ENCODE peak calls at places on chromosomes 12 and 14, in ten cellular contexts. K is activated naive CD4-positive, alpha-beta T cell; B is stimulated activated CD4-positive, alpha-beta T cell treated with anti-CD3 and anti-CD28 coated beads, Interleukin-4, amount 100 ng/mL, for 1 hour; D is HS-27A; X is Right ventricle myocardium superior; Q is GM12864; Y is psoas muscle; A is esophagus squamous epithelium; S is PC-3; W is CD4-positive, alpha-beta T cell. R is an unnamed sample.

GRCh38 chr14:100609331-100609870 is 22.2 kb upstream of the BEGAIN start:
- DNase-seq in K (no peak), B (no peak), D (no peak), X (peak), Q (no peak), Y (no peak), A (no peak), S (no peak), W (no peak), R (no peak)

GRCh38 chr14:76810953-76811400 is 1.7 kb downstream of the ANGEL1 start:
- DNase-seq in K (no peak), B (no peak), D (no peak), X (no peak), Q (peak), Y (no peak), A (no peak), S (peak), W (no peak), R (no peak)

GRCh38 chr12:94994312-94994711 is 9.2 kb downstream of the NDUFA12 start:
- DNase-seq in K (no peak), B (no peak), D (peak), X (no peak), Q (no peak), Y (no peak), A (no peak), S (peak), W (no peak), R (no peak)

GRCh38 chr14:37447883-37448391 is 147.1 kb downstream of the FOXA1 start:
- DNase-seq in K (no peak), B (no peak), D (no peak), X (no peak), Q (no peak), Y (no peak), A (no peak), S (no peak), W (no peak), R (no peak)

GRCh38 chr12:26264215-26264838 is 69.0 kb downstream of the SSPN start:
- DNase-seq in K (no peak), B (no peak), D (no peak), X (no peak), Q (no peak), Y (no peak), A (no peak), S (no peak), W (no peak), R (no peak)

GRCh38 chr12:27826076-27826475 is 46.0 kb upstream of the MANSC4 start:
- DNase-seq in K (no peak), B (no peak), D (no peak), X (no peak), Q (no peak), Y (no peak), A (no peak), S (no peak), W (no peak), R (no peak)

GRCh38 chr14:102117852-102118251 is 21.8 kb upstream of the WDR20 start:
- DNase-seq in K (no peak), B (no peak), D (no peak), X (no peak), Q (no peak), Y (no peak), A (no peak), S (no peak), W (no peak), R (no peak)

GRCh38 chr12:75812341-75813018 is 219.1 kb downstream of the PHLDA1 start:
- DNase-seq in K (no peak), B (no peak), D (no peak), X (no peak), Q (no peak), Y (no peak), A (no peak), S (no peak), W (no peak), R (no peak)

GRCh38 chr12:98646165-98646764 is 1.2 kb downstream of the APAF1 start:
- DNase-seq in K (no peak), B (no peak), D (no peak), X (no peak), Q (no peak), Y (no peak), A (no peak), S (peak), W (no peak), R (no peak)

GRCh38 chr14:96502621-96503251 is 554 bp downstream of the PAPOLA start:
- DNase-seq in K (no peak), B (peak), D (peak), X (peak), Q (no peak), Y (peak), A (no peak), S (peak), W (peak), R (no peak)

GRCh38 chr14:29236848-29237247 is 470.3 kb downstream of the FOXG1 start:
- DNase-seq in K (no peak), B (no peak), D (peak), X (no peak), Q (no peak), Y (no peak), A (no peak), S (peak), W (no peak), R (no peak)

GRCh38 chr14:105290598-105291356 is 10.0 kb downstream of the BRF1 start:
- DNase-seq in K (no peak), B (no peak), D (no peak), X (no peak), Q (no peak), Y (no peak), A (no peak), S (no peak), W (no peak), R (no peak)

GRCh38 chr12:20154060-20154459 is 214.3 kb upstream of the PDE3A start:
- DNase-seq in K (no peak), B (no peak), D (no peak), X (no peak), Q (no peak), Y (no peak), A (no peak), S (no peak), W (no peak), R (no peak)

GRCh38 chr12:68259318-68259940 is 6.0 kb upstream of the IL22 start:
- DNase-seq in K (no peak), B (no peak), D (peak), X (no peak), Q (no peak), Y (no peak), A (no peak), S (peak), W (no peak), R (peak)

GRCh38 chr14:105328678-105329390 is 14.3 kb downstream of the PACS2 start:
- DNase-seq in K (no peak), B (no peak), D (no peak), X (peak), Q (no peak), Y (no peak), A (no peak), S (no peak), W (no peak), R (no peak)

GRCh38 chr12:17489452-17489851 is 600.5 kb downstream of the RERGL start:
- DNase-seq in K (no peak), B (no peak), D (no peak), X (no peak), Q (no peak), Y (no peak), A (no peak), S (no peak), W (no peak), R (no peak)

GRCh38 chr14:59585891-59586554 is 9.4 kb upstream of the CCDC175 start:
- DNase-seq in K (no peak), B (no peak), D (no peak), X (no peak), Q (no peak), Y (no peak), A (no peak), S (peak), W (no peak), R (no peak)

GRCh38 chr14:95303552-95303951 is 16.2 kb downstream of the CLMN start:
- DNase-seq in K (no peak), B (no peak), D (no peak), X (no peak), Q (no peak), Y (no peak), A (no peak), S (no peak), W (no peak), R (no peak)

GRCh38 chr14:24372701-24373416 is 4.9 kb downstream of the NFATC4 start:
- DNase-seq in K (no peak), B (no peak), D (no peak), X (peak), Q (no peak), Y (peak), A (no peak), S (no peak), W (no peak), R (no peak)

GRCh38 chr12:94171595-94171930 is 23.2 kb downstream of the PLXNC1 start:
- DNase-seq in K (no peak), B (no peak), D (no peak), X (no peak), Q (no peak), Y (no peak), A (no peak), S (no peak), W (no peak), R (no peak)

GRCh38 chr14:21077672-21078071 is 7.6 kb downstream of the ARHGEF40 start:
- DNase-seq in K (no peak), B (no peak), D (no peak), X (no peak), Q (no peak), Y (no peak), A (no peak), S (no peak), W (no peak), R (no peak)

GRCh38 chr14:95146079-95146771 is 11.1 kb downstream of the DICER1 start:
- DNase-seq in K (no peak), B (no peak), D (no peak), X (no peak), Q (no peak), Y (no peak), A (no peak), S (no peak), W (no peak), R (no peak)

GRCh38 chr12:116207274-116207673 is 70.2 kb downstream of the MED13L start:
- DNase-seq in K (no peak), B (no peak), D (no peak), X (no peak), Q (no peak), Y (no peak), A (no peak), S (no peak), W (no peak), R (no peak)

GRCh38 chr12:54019111-54019811 is 9.0 kb upstream of the HOXC6 start:
- DNase-seq in K (no peak), B (no peak), D (no peak), X (no peak), Q (no peak), Y (no peak), A (no peak), S (no peak), W (no peak), R (no peak)

GRCh38 chr14:71720978-71721624 is 211.1 kb upstream of the RGS6 start:
- DNase-seq in K (no peak), B (no peak), D (no peak), X (no peak), Q (peak), Y (no peak), A (no peak), S (peak), W (no peak), R (no peak)

GRCh38 chr12:123950476-123951169 is 22.0 kb downstream of the CCDC92 start:
- DNase-seq in K (no peak), B (no peak), D (no peak), X (no peak), Q (no peak), Y (no peak), A (no peak), S (no peak), W (no peak), R (no peak)

GRCh38 chr14:75147423-75148071 is 20.7 kb upstream of the NEK9 start:
- DNase-seq in K (no peak), B (no peak), D (no peak), X (peak), Q (no peak), Y (peak), A (no peak), S (no peak), W (no peak), R (no peak)

GRCh38 chr12:55385911-55386310 is 14.4 kb upstream of the OR6C65 start:
- DNase-seq in K (no peak), B (no peak), D (no peak), X (no peak), Q (no peak), Y (no peak), A (no peak), S (no peak), W (no peak), R (no peak)

GRCh38 chr12:56801661-56802622 is 38.8 kb downstream of the HSD17B6 start:
- DNase-seq in K (no peak), B (no peak), D (no peak), X (no peak), Q (no peak), Y (no peak), A (no peak), S (no peak), W (no peak), R (no peak)

GRCh38 chr12:50960130-50960529 is 7.8 kb downstream of the HIGD1C start:
- DNase-seq in K (no peak), B (no peak), D (no peak), X (no peak), Q (no peak), Y (no peak), A (no peak), S (no peak), W (no peak), R (no peak)

GRCh38 chr12:111411187-111411764 is 5.6 kb downstream of the SH2B3 start:
- DNase-seq in K (no peak), B (no peak), D (no peak), X (no peak), Q (no peak), Y (no peak), A (no peak), S (no peak), W (no peak), R (no peak)

GRCh38 chr12:69241444-69242092 is 2.2 kb downstream of the CPSF6 start:
- DNase-seq in K (no peak), B (no peak), D (no peak), X (no peak), Q (no peak), Y (no peak), A (no peak), S (no peak), W (no peak), R (no peak)

GRCh38 chr14:91996951-91997371 is 42.9 kb downstream of the TRIP11 start:
- DNase-seq in K (no peak), B (no peak), D (no peak), X (no peak), Q (peak), Y (no peak), A (no peak), S (peak), W (no peak), R (no peak)

GRCh38 chr12:7130537-7130790 is 293 bp downstream of the CLSTN3 start:
- DNase-seq in K (no peak), B (no peak), D (no peak), X (no peak), Q (no peak), Y (no peak), A (no peak), S (no peak), W (no peak), R (no peak)

GRCh38 chr12:47837190-47838171 is 17.8 kb upstream of the HDAC7 start:
- DNase-seq in K (no peak), B (peak), D (no peak), X (peak), Q (no peak), Y (peak), A (no peak), S (peak), W (peak), R (peak)

GRCh38 chr12:93100610-93101009 is 171.5 kb upstream of the EEA1 start:
- DNase-seq in K (no peak), B (no peak), D (no peak), X (no peak), Q (no peak), Y (no peak), A (no peak), S (no peak), W (no peak), R (no peak)

GRCh38 chr14:101734241-101734847 is 27.2 kb upstream of the PPP2R5C start:
- DNase-seq in K (no peak), B (no peak), D (no peak), X (no peak), Q (no peak), Y (no peak), A (no peak), S (peak), W (no peak), R (no peak)

GRCh38 chr12:105980533-105980932 is 158.2 kb downstream of the NUAK1 start:
- DNase-seq in K (no peak), B (no peak), D (no peak), X (no peak), Q (no peak), Y (no peak), A (no peak), S (no peak), W (no peak), R (no peak)

GRCh38 chr12:47557401-47557800 is 148.4 kb downstream of the RPAP3 start:
- DNase-seq in K (no peak), B (no peak), D (no peak), X (no peak), Q (no peak), Y (no peak), A (no peak), S (no peak), W (no peak), R (no peak)

R was measured in activated T-helper 9 cell treated with anti-CD3 and anti-CD28 coated beads, Interleukin-2, amount 50 U/mL, for 16 hours.